ENCODE peak calls at places on chromosome 3, in ten cellular contexts. P is IMR-90, Z is suprapubic skin, D is A549, Y is heart left ventricle, Q is K562, T is body of pancreas, V is GM12891, J is endothelial cell of umbilical vein, I is transverse colon. U is an unnamed sample.
A peak's percentile ranks its signal among the peaks of the same experiment; 100 is the strongest.

GRCh38 chr3:33170531-33170930 is 48.1 kb downstream of the SUSD5 start:
- DNase-seq in P (no peak), Z (no peak), D (no peak), Y (no peak), Q (no peak), T (no peak), V (no peak), J (no peak), I (no peak), U (no peak)

GRCh38 chr3:117439812-117440211 is 730.2 kb downstream of the TUSC7 start:
- DNase-seq in P (peak; percentile 45), Z (no peak), D (peak; percentile 24), Y (no peak), Q (no peak), T (peak; percentile 15), V (no peak), J (no peak), I (no peak), U (no peak)

GRCh38 chr3:195558602-195559001 is 15.5 kb upstream of the PPP1R2 start:
- DNase-seq in P (peak; percentile 21), Z (no peak), D (peak; percentile 59), Y (no peak), Q (peak; percentile 59), T (no peak), V (no peak), J (peak; percentile 30), I (peak; percentile 47), U (no peak)

GRCh38 chr3:147419062-147419701 is 10.0 kb downstream of the ZIC1 start:
- DNase-seq in P (peak; percentile 15), Z (no peak), D (no peak), Y (no peak), Q (peak; percentile 81), T (peak; percentile 38), V (no peak), J (no peak), I (no peak), U (no peak)

GRCh38 chr3:49939858-49940666 is at the start of gene RBM6:
- DNase-seq in P (peak; percentile 97), Z (peak; percentile 99), D (peak; percentile 98), Y (peak; percentile 98), Q (peak; percentile 89), T (peak; percentile 97), V (peak; percentile 96), J (peak; percentile 97), I (peak; percentile 98), U (peak; percentile 96)

GRCh38 chr3:8841472-8841871 is 72.1 kb upstream of the OXTR start:
- DNase-seq in P (no peak), Z (no peak), D (no peak), Y (no peak), Q (no peak), T (no peak), V (no peak), J (no peak), I (no peak), U (no peak)

GRCh38 chr3:196708467-196708866 is 3.6 kb downstream of the CEP19 start:
- DNase-seq in P (no peak), Z (no peak), D (no peak), Y (no peak), Q (no peak), T (no peak), V (no peak), J (peak; percentile 44), I (no peak), U (no peak)

GRCh38 chr3:53145109-53146077 is 15.2 kb upstream of the RFT1 start:
- DNase-seq in P (peak; percentile 18), Z (no peak), D (peak; percentile 60), Y (peak; percentile 5), Q (no peak), T (peak; percentile 56), V (no peak), J (no peak), I (peak; percentile 81), U (no peak)

GRCh38 chr3:161854232-161854771 is 357.7 kb downstream of the OTOL1 start:
- DNase-seq in P (peak; percentile 70), Z (no peak), D (peak; percentile 73), Y (no peak), Q (no peak), T (no peak), V (peak; percentile 1), J (no peak), I (peak; percentile 45), U (peak; percentile 9)

GRCh38 chr3:174232658-174233429 is 626.3 kb upstream of the NAALADL2 start:
- DNase-seq in P (no peak), Z (no peak), D (no peak), Y (no peak), Q (no peak), T (no peak), V (no peak), J (no peak), I (no peak), U (no peak)

GRCh38 chr3:57097536-57097935 is 37.1 kb downstream of the SPATA12 start:
- DNase-seq in P (no peak), Z (no peak), D (no peak), Y (no peak), Q (no peak), T (no peak), V (no peak), J (no peak), I (no peak), U (no peak)

GRCh38 chr3:44343421-44343820 is 4.9 kb downstream of the TCAIM start:
- DNase-seq in P (no peak), Z (no peak), D (no peak), Y (no peak), Q (no peak), T (no peak), V (no peak), J (no peak), I (no peak), U (no peak)

GRCh38 chr3:123871946-123872345 is 12.2 kb downstream of the MYLK start:
- DNase-seq in P (peak; percentile 23), Z (no peak), D (no peak), Y (no peak), Q (no peak), T (no peak), V (no peak), J (peak; percentile 45), I (no peak), U (no peak)

GRCh38 chr3:157110761-157111238 is 49.1 kb downstream of the CCNL1 start:
- DNase-seq in P (no peak), Z (no peak), D (no peak), Y (peak; percentile 67), Q (peak; percentile 65), T (no peak), V (no peak), J (no peak), I (no peak), U (no peak)
- TF ChIP-seq POLR2A in P (no peak), Z (no peak), D (no peak), Y (no peak), Q (no peak), T (no peak), V (no peak), J (no peak), I (no peak), U (no peak)

GRCh38 chr3:58292866-58293265 is 13.2 kb upstream of the RPP14 start:
- DNase-seq in P (no peak), Z (no peak), D (no peak), Y (no peak), Q (no peak), T (no peak), V (no peak), J (no peak), I (no peak), U (no peak)
- TF ChIP-seq POLR2A in P (no peak), Z (no peak), D (no peak), Y (no peak), Q (no peak), T (no peak), V (no peak), J (no peak), I (no peak), U (no peak)

GRCh38 chr3:126418661-126419131 is 24.0 kb downstream of the CFAP100 start:
- DNase-seq in P (no peak), Z (no peak), D (no peak), Y (no peak), Q (no peak), T (no peak), V (no peak), J (no peak), I (no peak), U (no peak)

GRCh38 chr3:126419151-126419703 is 24.5 kb downstream of the CFAP100 start:
- DNase-seq in P (no peak), Z (no peak), D (no peak), Y (no peak), Q (no peak), T (no peak), V (no peak), J (no peak), I (no peak), U (no peak)

GRCh38 chr3:126418256-126418530 is 23.5 kb downstream of the CFAP100 start:
- DNase-seq in P (no peak), Z (no peak), D (no peak), Y (no peak), Q (no peak), T (no peak), V (no peak), J (no peak), I (no peak), U (no peak)

GRCh38 chr3:126416943-126417342 is 22.2 kb downstream of the CFAP100 start:
- DNase-seq in P (no peak), Z (peak; percentile 24), D (no peak), Y (no peak), Q (no peak), T (peak; percentile 58), V (no peak), J (no peak), I (no peak), U (no peak)

GRCh38 chr3:126417461-126418255 is 22.9 kb downstream of the CFAP100 start:
- DNase-seq in P (no peak), Z (no peak), D (no peak), Y (no peak), Q (no peak), T (no peak), V (no peak), J (no peak), I (no peak), U (no peak)
- TF ChIP-seq POLR2A in P (no peak), Z (no peak), D (no peak), Y (no peak), Q (no peak), T (no peak), V (no peak), J (no peak), I (no peak), U (no peak)

DNA sequence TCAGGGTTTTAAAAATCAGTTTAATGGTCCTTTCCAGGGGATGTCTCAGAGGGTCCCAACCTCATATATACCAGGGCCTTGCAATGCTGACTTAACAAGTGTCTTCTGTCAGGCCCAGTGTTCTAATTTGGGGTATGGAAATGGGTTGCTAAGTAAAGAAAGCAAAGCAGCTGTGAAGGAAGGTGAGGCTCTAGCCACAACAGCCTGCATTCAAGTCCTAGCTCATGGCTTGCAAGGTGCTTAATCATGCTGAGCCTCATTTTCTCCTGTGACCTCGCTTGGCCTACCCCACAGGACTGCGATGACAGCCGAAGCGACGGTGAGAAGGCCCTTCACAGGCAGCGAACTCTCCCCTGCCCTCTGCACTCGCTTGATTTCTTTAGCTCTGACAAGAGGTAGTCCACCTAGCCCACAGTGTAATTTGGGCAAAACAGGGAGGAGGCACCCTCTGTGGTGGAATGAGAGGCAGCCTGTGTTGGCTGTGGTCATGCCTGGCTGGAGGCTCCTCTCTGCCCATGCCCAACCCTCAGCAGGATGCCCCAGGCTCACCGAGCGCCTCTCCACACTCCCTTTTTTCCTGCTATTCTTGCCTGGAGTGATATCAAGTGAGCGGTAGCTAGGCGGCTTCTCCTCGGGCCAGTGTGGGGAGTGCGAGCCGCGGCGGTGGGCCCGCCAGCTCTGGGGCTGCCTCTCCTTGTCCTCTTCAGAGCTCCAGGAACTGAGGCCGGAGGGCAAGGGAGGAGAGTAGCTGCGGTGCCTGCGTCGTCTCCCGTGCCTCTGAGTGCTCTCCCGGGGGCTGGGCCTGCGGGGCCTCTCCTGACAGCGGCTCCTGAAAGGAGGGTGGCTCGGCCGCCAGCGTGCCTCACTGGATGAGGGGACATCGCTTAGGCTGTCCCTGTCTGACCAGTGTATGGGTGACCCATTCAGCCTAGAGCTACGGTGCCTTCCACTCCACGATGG is 29.2 kb downstream of the ILDR1 start:
- DNase-seq in P (no peak), Z (no peak), D (no peak), Y (no peak), Q (no peak), T (no peak), V (peak; percentile 49), J (no peak), I (no peak), U (no peak)
- TF ChIP-seq POLR2A in P (no peak), Z (no peak), D (no peak), Y (no peak), Q (no peak), T (no peak), V (no peak), J (no peak), I (no peak), U (no peak)